ENCODE peak calls at places on chromosomes 16 and 17, in eight cellular contexts. A, G, W, N, S, Y, H and U are unnamed samples.

GRCh38 chr16:50615891-50616290 is 65.2 kb downstream of the SNX20 start:
- DNase-seq in W (no peak), S (no peak), H (no peak), N (no peak), A (no peak), G (no peak), Y (no peak), U (no peak)

GRCh38 chr17:59519132-59519531 is 46.3 kb upstream of the DHX40 start:
- DNase-seq in H (no peak), S (no peak), G (no peak), W (no peak), N (no peak), Y (no peak), A (no peak), U (no peak)

GRCh38 chr16:50627419-50627818 is 53.7 kb downstream of the SNX20 start:
- DNase-seq in G (peak), Y (no peak), S (peak), N (peak), H (peak), A (peak), W (peak), U (peak)

GRCh38 chr16:86033016-86033474 is 134.1 kb downstream of the IRF8 start:
- DNase-seq in A (no peak), W (no peak), N (no peak), Y (no peak), G (no peak), H (no peak), S (no peak), U (no peak)

GRCh38 chr17:37220609-37220953 is 155.2 kb upstream of the C17orf78 start:
- DNase-seq in W (peak), Y (peak), H (peak), N (peak), A (no peak), S (no peak), G (no peak), U (peak)

GRCh38 chr17:77727216-77727615 is 231.3 kb upstream of the TNRC6C start:
- DNase-seq in Y (no peak), S (no peak), N (no peak), A (peak), G (no peak), W (no peak), H (no peak), U (peak)

GRCh38 chr17:59345476-59345875 is 14.0 kb downstream of the YPEL2 start:
- DNase-seq in W (no peak), H (no peak), A (no peak), Y (no peak), N (no peak), S (no peak), G (no peak), U (no peak)

GRCh38 chr17:48555183-48555615 is 10.3 kb upstream of the HOXB2 start:
- DNase-seq in Y (peak), S (peak), A (no peak), W (no peak), H (peak), G (no peak), N (no peak), U (no peak)

GRCh38 chr17:41984454-41984853 is 17.9 kb downstream of the CNP start:
- DNase-seq in H (no peak), A (no peak), N (no peak), S (no peak), W (no peak), G (no peak), Y (no peak), U (no peak)

GRCh38 chr17:8068736-8069586 is 18.6 kb downstream of the ALOX12B start:
- DNase-seq in Y (no peak), W (no peak), G (no peak), N (no peak), A (peak), H (no peak), S (no peak), U (no peak)

GRCh38 chr17:19904924-19905323 is 37.2 kb upstream of the ULK2 start:
- DNase-seq in G (no peak), Y (no peak), A (peak), N (no peak), H (no peak), W (no peak), S (no peak), U (no peak)

GRCh38 chr16:23280483-23280967 is 21.6 kb upstream of the SCNN1B start:
- DNase-seq in A (no peak), Y (no peak), H (peak), N (no peak), S (peak), G (no peak), W (no peak), U (no peak)

GRCh38 chr17:74389094-74389753 is 21.9 kb downstream of the GPR142 start:
- DNase-seq in N (no peak), W (no peak), A (no peak), H (no peak), G (no peak), Y (no peak), S (no peak), U (no peak)